ENCODE peak calls at places on chromosome 2, in eight cellular contexts. N is AG04450, T is cardiac fibroblast, G is heart left ventricle, P is pancreas, B is GM10248, F is astrocyte of the cerebellum, K is NB4. H is an unnamed sample.
A peak's percentile ranks its signal among the peaks of the same experiment; 100 is the strongest.

GRCh38 chr2:171893196-171893823 is 734 bp downstream of the SLC25A12 start:
- DNase-seq in K (no peak), F (no peak), T (peak; percentile 25), G (no peak), B (no peak), P (no peak), N (no peak), H (peak; percentile 23)

GRCh38 chr2:12318427-12319057 is 398.2 kb upstream of the TRIB2 start:
- DNase-seq in P (no peak), T (no peak), N (no peak), B (no peak), F (peak; percentile 86), K (no peak), G (no peak), H (no peak)

GRCh38 chr2:112947374-112947773 is 30.4 kb upstream of the IL36G start:
- DNase-seq in K (no peak), G (no peak), F (no peak), B (no peak), N (no peak), T (no peak), P (no peak), H (no peak)

GRCh38 chr2:215966951-215967350 is 46.4 kb downstream of the MREG start:
- DNase-seq in P (no peak), B (no peak), G (no peak), T (no peak), K (no peak), N (no peak), F (no peak), H (no peak)

GRCh38 chr2:178502751-178503150 is 22.5 kb downstream of the PLEKHA3 start:
- DNase-seq in K (no peak), G (no peak), N (no peak), F (no peak), P (no peak), B (no peak), T (no peak), H (no peak)

GRCh38 chr2:225484751-225485150 is 85.2 kb downstream of the NYAP2 start:
- DNase-seq in T (no peak), F (no peak), G (no peak), P (no peak), K (no peak), B (no peak), N (no peak), H (no peak)

GRCh38 chr2:230777681-230778080 is 65.0 kb downstream of the CAB39 start:
- DNase-seq in N (no peak), F (no peak), T (peak; percentile 40), B (no peak), K (no peak), G (no peak), P (no peak), H (no peak)

GRCh38 chr2:156340377-156340776 is 7.9 kb upstream of the NR4A2 start:
- DNase-seq in N (no peak), K (peak; percentile 15), P (no peak), G (no peak), F (no peak), B (no peak), T (no peak), H (no peak)

GRCh38 chr2:51263921-51264320 is 232.0 kb upstream of the NRXN1 start:
- DNase-seq in N (no peak), P (no peak), B (no peak), K (no peak), G (no peak), F (no peak), T (no peak), H (no peak)

GRCh38 chr2:170235860-170236638 is 58.1 kb downstream of the MYO3B start:
- DNase-seq in T (peak; percentile 58), G (no peak), B (peak; percentile 45), K (peak; percentile 73), F (peak; percentile 38), P (no peak), N (no peak), H (peak; percentile 50)
- TF ChIP-seq CTCF in T (peak; percentile 39), G (peak; percentile 27), B (peak; percentile 44), K (peak; percentile 74), F (peak; percentile 54), P (peak; percentile 23), N (peak; percentile 62), H (peak; percentile 62)

GRCh38 chr2:168697668-168698121 is 104.7 kb upstream of the NOSTRIN start:
- DNase-seq in P (no peak), G (no peak), T (no peak), B (no peak), F (no peak), K (no peak), N (no peak), H (no peak)
- TF ChIP-seq CTCF in P (no peak), G (no peak), T (no peak), B (no peak), F (no peak), K (no peak), N (no peak), H (no peak)

GRCh38 chr2:13542642-13543041 is 825.9 kb downstream of the TRIB2 start:
- DNase-seq in T (no peak), F (no peak), K (peak; percentile 11), P (no peak), B (no peak), N (no peak), G (no peak), H (no peak)
- TF ChIP-seq CTCF in T (no peak), F (no peak), K (no peak), P (no peak), B (no peak), N (no peak), G (no peak), H (no peak)

GRCh38 chr2:234606906-234607305 is 110.0 kb upstream of the ARL4C start:
- DNase-seq in B (no peak), N (no peak), F (no peak), P (no peak), G (no peak), K (no peak), T (no peak), H (no peak)

GRCh38 chr2:234608946-234609345 is 112.1 kb upstream of the ARL4C start:
- DNase-seq in F (no peak), N (no peak), P (no peak), T (no peak), B (no peak), G (no peak), K (no peak), H (no peak)

GRCh38 chr2:234607691-234608090 is 110.8 kb upstream of the ARL4C start:
- DNase-seq in K (no peak), F (no peak), N (no peak), P (no peak), T (no peak), G (no peak), B (no peak), H (no peak)

GRCh38 chr2:234615643-234616356 is 118.9 kb upstream of the ARL4C start:
- DNase-seq in T (no peak), N (no peak), G (no peak), F (no peak), B (no peak), K (no peak), P (no peak), H (no peak)

GRCh38 chr2:234611209-234611608 is 114.3 kb upstream of the ARL4C start:
- DNase-seq in N (no peak), F (no peak), B (no peak), G (no peak), K (no peak), T (no peak), P (no peak), H (no peak)
- TF ChIP-seq CTCF in N (peak; percentile 32), F (peak; percentile 39), B (no peak), G (no peak), K (peak; percentile 43), T (peak; percentile 60), P (no peak), H (peak; percentile 34)

DNA sequence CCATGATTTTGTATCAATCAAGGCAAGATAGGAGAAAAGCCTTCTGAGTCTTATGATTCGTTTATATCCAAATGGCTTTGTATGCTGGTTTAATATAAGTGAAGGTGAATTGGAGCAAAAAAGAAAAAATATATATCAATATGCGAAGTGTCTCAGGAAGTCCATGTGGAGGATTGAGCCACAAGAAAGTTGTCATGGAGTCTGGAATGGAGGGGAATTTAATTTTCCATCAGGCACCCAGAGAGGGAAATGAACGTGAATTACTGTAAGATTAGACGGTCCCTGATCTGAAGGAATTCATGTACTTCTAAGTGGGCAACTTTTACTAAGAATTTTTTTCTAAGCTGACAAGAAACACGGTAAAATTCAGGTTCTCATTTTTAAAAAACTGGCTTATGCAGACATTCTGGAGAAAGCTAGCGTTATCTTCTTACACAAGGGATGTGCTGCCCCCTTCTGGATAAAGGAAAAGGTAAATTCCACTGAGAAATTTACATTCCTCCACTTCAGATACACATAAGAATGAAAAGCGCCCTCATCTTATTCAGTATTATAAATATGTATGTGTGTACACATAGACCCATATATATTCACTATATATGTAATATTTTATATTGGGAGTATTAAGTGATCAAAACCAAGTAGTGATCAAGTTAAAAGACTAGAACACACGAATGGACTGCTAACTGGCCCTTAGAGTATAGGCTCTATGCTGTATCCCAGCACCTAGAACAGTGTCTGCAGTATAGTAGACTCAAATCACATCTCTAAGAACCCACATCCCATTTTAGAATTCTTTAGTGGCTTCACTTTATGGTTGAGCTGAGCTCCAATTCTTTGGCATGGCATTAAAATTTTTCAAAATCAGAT is 289.0 kb upstream of the TFPI start:
- DNase-seq in N (peak; percentile 55), P (no peak), B (peak; percentile 17), G (no peak), T (peak; percentile 85), F (peak; percentile 72), K (peak; percentile 69), H (peak; percentile 15)
- TF ChIP-seq CTCF in N (peak; percentile 63), P (peak; percentile 26), B (peak; percentile 61), G (peak; percentile 23), T (peak; percentile 54), F (peak; percentile 54), K (peak; percentile 48), H (peak; percentile 64)

DNA sequence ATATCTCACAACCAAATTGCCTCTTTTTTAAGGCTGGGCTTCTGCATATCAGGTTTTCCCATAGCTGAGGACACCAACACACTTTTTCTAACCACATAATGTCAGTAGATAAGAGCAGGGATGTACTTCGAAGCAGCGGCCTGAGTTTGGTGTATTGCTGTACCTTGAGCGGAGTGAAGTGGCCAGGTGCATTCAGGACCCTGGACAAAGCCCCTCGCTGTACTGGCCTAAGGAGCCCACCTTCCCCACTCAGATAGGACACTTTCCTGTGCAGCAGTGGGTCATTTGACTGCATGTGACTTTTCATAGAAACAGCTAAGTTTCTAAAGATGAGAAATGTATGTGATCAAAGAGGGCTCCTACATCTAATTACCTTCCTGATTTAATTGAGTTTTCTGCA is 212.5 kb downstream of the GBX2 start:
- DNase-seq in F (no peak), B (no peak), G (no peak), T (no peak), P (no peak), K (no peak), N (no peak), H (no peak)
- TF ChIP-seq CTCF in F (no peak), B (no peak), G (no peak), T (no peak), P (no peak), K (no peak), N (no peak), H (no peak)